ENCODE peak calls at places on chromosomes 4 and X, in nine cellular contexts. O is LNCaP clone FGC, F is breast epithelium, Z is IMR-90, L is heart left ventricle, J is GM12865, G is mammary epithelial cell, H is OCI-LY7, Y is PC-9. X is an unnamed sample.

GRCh38 chr4:99061048-99061447 is 27.5 kb downstream of the ADH5 start:
- DNase-seq in J (no peak), Z (no peak), G (no peak), H (no peak), F (no peak), Y (no peak), L (no peak), O (no peak), X (no peak)

GRCh38 chrX:105314468-105314867 is 94.0 kb upstream of the TEX13A start:
- DNase-seq in G (peak; percentile 89), O (no peak), Z (peak; percentile 23), H (no peak), F (no peak), L (no peak), Y (peak; percentile 91), J (no peak), X (peak; percentile 79)

GRCh38 chr4:34771632-34772031 is 1472.7 kb downstream of the ARAP2 start:
- DNase-seq in Z (no peak), J (no peak), O (no peak), F (no peak), H (no peak), G (no peak), L (no peak), Y (no peak), X (no peak)

GRCh38 chr4:183444953-183445543 is 612 bp downstream of the CDKN2AIP start:
- DNase-seq in L (peak; percentile 63), Z (no peak), O (no peak), G (no peak), F (no peak), H (peak; percentile 75), Y (peak; percentile 35), J (no peak), X (peak; percentile 35)

GRCh38 chrX:47831788-47832187 is 4.9 kb upstream of the ZNF81 start:
- DNase-seq in L (peak; percentile 48), J (peak; percentile 66), F (no peak), G (peak; percentile 21), O (peak; percentile 21), Y (no peak), H (peak; percentile 63), Z (peak; percentile 18), X (peak; percentile 51)

GRCh38 chrX:1400731-1401471 is 9.0 kb upstream of the SLC25A6 start:
- DNase-seq in Y (no peak), Z (no peak), O (no peak), F (no peak), J (no peak), G (no peak), H (no peak), L (no peak), X (no peak)

GRCh38 chr4:100880012-100880411 is 362.2 kb upstream of the EMCN start:
- DNase-seq in J (no peak), Z (no peak), Y (no peak), O (no peak), H (no peak), G (no peak), F (no peak), L (no peak), X (no peak)

GRCh38 chr4:164731827-164732474 is 22.0 kb upstream of the SMIM31 start:
- DNase-seq in J (peak; percentile 66), G (peak; percentile 15), H (peak; percentile 51), Z (peak; percentile 28), L (peak; percentile 31), O (no peak), F (no peak), Y (no peak), X (peak; percentile 63)

GRCh38 chr4:99710020-99710419 is 52.4 kb upstream of the C4orf54 start:
- DNase-seq in Y (no peak), J (no peak), O (no peak), Z (no peak), H (no peak), F (no peak), L (no peak), G (peak; percentile 21), X (peak; percentile 63)

GRCh38 chr4:177596035-177596434 is 153.8 kb upstream of the AGA start:
- DNase-seq in F (no peak), Z (peak; percentile 85), L (no peak), J (no peak), Y (peak; percentile 75), H (no peak), O (no peak), G (peak; percentile 83), X (peak; percentile 92)

GRCh38 chr4:8539661-8540060 is 40.5 kb upstream of the GPR78 start:
- DNase-seq in Z (no peak), L (no peak), H (no peak), J (peak; percentile 47), F (no peak), O (no peak), Y (no peak), G (no peak), X (no peak)

GRCh38 chr4:88661724-88662123 is 35.9 kb downstream of the NAP1L5 start:
- DNase-seq in O (no peak), H (no peak), G (peak; percentile 81), L (no peak), Y (peak; percentile 78), Z (peak; percentile 88), J (no peak), F (no peak), X (peak; percentile 69)

GRCh38 chr4:30867427-30867826 is 147.3 kb downstream of the PCDH7 start:
- DNase-seq in L (no peak), J (no peak), G (peak; percentile 8), H (no peak), F (no peak), Z (no peak), O (no peak), Y (peak; percentile 40), X (peak; percentile 17)

GRCh38 chrX:135931644-135932487 is 38.4 kb downstream of the SAGE1 start:
- DNase-seq in F (no peak), G (peak; percentile 23), Y (peak; percentile 43), Z (peak; percentile 24), O (peak; percentile 1), J (peak; percentile 43), L (peak; percentile 47), H (peak; percentile 34), X (peak; percentile 46)

GRCh38 chr4:111808174-111808573 is 337.1 kb upstream of the FAM241A start:
- DNase-seq in F (no peak), Z (no peak), H (no peak), G (no peak), O (no peak), Y (no peak), J (no peak), L (no peak), X (no peak)
- TF ChIP-seq CTCF in F (no peak), Z (no peak), H (no peak), G (no peak), O (no peak), Y (no peak), J (no peak), L (no peak), X (no peak)

GRCh38 chrX:55144697-55145096 is 55.9 kb downstream of the PAGE2 start:
- DNase-seq in L (no peak), Y (no peak), G (no peak), O (no peak), H (no peak), F (no peak), Z (no peak), J (no peak), X (no peak)

GRCh38 chrX:55142919-55143310 is 54.1 kb downstream of the PAGE2 start:
- DNase-seq in H (no peak), Y (no peak), O (no peak), L (no peak), Z (no peak), F (no peak), J (no peak), G (no peak), X (no peak)

GRCh38 chrX:55149242-55149641 is 60.4 kb downstream of the PAGE2 start:
- DNase-seq in L (no peak), G (no peak), J (no peak), F (no peak), H (no peak), Y (no peak), Z (no peak), O (no peak), X (no peak)

GRCh38 chrX:55142206-55142918 is 53.5 kb downstream of the PAGE2 start:
- DNase-seq in J (no peak), G (no peak), O (no peak), F (no peak), H (no peak), Y (no peak), L (no peak), Z (no peak), X (no peak)

GRCh38 chrX:55143621-55144020 is 54.8 kb downstream of the PAGE2 start:
- DNase-seq in Z (no peak), H (no peak), J (no peak), F (no peak), Y (no peak), L (no peak), G (no peak), O (no peak), X (no peak)
- H3K4me3 ChIP-seq in Z (no peak overlapping the region), H (no peak overlapping the region), J (no peak overlapping the region), F (no peak overlapping the region), Y (no peak overlapping the region), L (no peak overlapping the region), G (no peak overlapping the region), O (no peak overlapping the region), X (no peak overlapping the region)

GRCh38 chr4:1211951-1212545 is 36.9 kb downstream of the CTBP1 start:
- DNase-seq in J (no peak), O (peak; percentile 99), F (no peak), H (no peak), G (no peak), Y (no peak), L (peak; percentile 40), Z (no peak), X (no peak)
- TF ChIP-seq CTCF in J (no peak), O (no peak), F (no peak), H (no peak), G (no peak), Y (no peak), L (no peak), Z (no peak), X (no peak)

DNA sequence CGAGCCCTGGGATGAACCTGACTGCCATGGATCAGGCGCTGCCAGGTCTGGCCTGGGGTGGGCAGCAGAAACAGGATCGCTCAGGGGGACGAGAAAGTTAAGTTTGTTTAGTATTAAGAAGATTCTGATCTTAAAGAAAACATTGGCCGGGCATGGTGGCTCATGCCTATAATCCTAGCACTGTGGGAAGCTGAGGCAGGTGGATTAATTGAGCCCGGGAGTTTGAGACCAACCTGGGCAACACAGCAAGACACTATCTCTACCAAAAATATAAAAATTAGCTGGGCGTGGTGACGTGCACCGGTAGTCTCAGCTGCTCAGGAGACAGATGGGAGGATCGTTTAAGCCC is 696 bp upstream of the FLNA start:
- DNase-seq in J (no peak), L (no peak), O (no peak), G (no peak), F (no peak), H (no peak), Z (no peak), Y (no peak), X (no peak)
- H3K4me3 ChIP-seq in J (no peak overlapping the region), L (no peak overlapping the region), O (peak overlapping the region; percentile 52), G (peak overlapping the region; percentile 44), F (no peak overlapping the region), H (no peak overlapping the region), Z (peak overlapping the region; percentile 36), Y (peak overlapping the region; percentile 51), X (peak overlapping the region; percentile 41)

X was measured in epithelial cell of esophagus.